ENCODE peak calls at places on chromosomes 13 and 19, in four cellular contexts. C is breast epithelium, K is B cell, H is fibroblast of mammary gland. P is an unnamed sample.

GRCh38 chr13:50334944-50335343 is 319.7 kb downstream of the KCNRG start:
- DNase-seq in C (no peak), K (no peak), H (no peak), P (no peak)

GRCh38 chr13:29504691-29505090 is 90.8 kb downstream of the SLC7A1 start:
- DNase-seq in H (no peak), C (no peak), K (no peak), P (no peak)

GRCh38 chr19:55641376-55642152 is 762 bp downstream of the ZNF580 start:
- DNase-seq in H (no peak), K (no peak), C (no peak), P (no peak)

GRCh38 chr13:86870388-86870966 is 800.7 kb upstream of the SLITRK5 start:
- DNase-seq in C (no peak), K (no peak), H (peak; percentile 18), P (no peak)

GRCh38 chr19:31639306-31639705 is 290.1 kb upstream of the TSHZ3 start:
- DNase-seq in H (peak; percentile 13), K (no peak), C (no peak), P (no peak)

GRCh38 chr19:55795021-55795420 is 26.1 kb downstream of the RFPL4AL1 start:
- DNase-seq in C (no peak), K (no peak), H (no peak), P (no peak)

GRCh38 chr13:89955773-89956172 is 1391.7 kb upstream of the MIR17HG start:
- DNase-seq in K (no peak), C (no peak), H (no peak), P (no peak)

GRCh38 chr13:99028890-99029289 is 51.0 kb upstream of the DOCK9 start:
- DNase-seq in K (no peak), H (no peak), C (no peak), P (no peak)

GRCh38 chr13:41145136-41145908 is 12.7 kb upstream of the KBTBD6 start:
- DNase-seq in H (peak; percentile 18), K (no peak), C (no peak), P (no peak)

GRCh38 chr13:88817560-88817959 is 1146.4 kb downstream of the SLITRK5 start:
- DNase-seq in K (no peak), C (no peak), H (no peak), P (no peak)

GRCh38 chr13:49246850-49247721 is 639 bp upstream of the CDADC1 start:
- DNase-seq in H (no peak), C (no peak), K (no peak), P (no peak)

GRCh38 chr13:73832203-73832602 is 302.0 kb downstream of the KLF12 start:
- DNase-seq in K (no peak), C (no peak), H (no peak), P (no peak)

GRCh38 chr13:39777527-39778061 is 122.1 kb downstream of the COG6 start:
- DNase-seq in H (peak; percentile 98), C (no peak), K (no peak), P (peak; percentile 26)

GRCh38 chr19:13844130-13844631 is 32.8 kb upstream of the NANOS3 start:
- DNase-seq in K (no peak), C (no peak), H (no peak), P (no peak)
- TF ChIP-seq CTCF in K (no peak), C (no peak), H (no peak), P (no peak)

DNA sequence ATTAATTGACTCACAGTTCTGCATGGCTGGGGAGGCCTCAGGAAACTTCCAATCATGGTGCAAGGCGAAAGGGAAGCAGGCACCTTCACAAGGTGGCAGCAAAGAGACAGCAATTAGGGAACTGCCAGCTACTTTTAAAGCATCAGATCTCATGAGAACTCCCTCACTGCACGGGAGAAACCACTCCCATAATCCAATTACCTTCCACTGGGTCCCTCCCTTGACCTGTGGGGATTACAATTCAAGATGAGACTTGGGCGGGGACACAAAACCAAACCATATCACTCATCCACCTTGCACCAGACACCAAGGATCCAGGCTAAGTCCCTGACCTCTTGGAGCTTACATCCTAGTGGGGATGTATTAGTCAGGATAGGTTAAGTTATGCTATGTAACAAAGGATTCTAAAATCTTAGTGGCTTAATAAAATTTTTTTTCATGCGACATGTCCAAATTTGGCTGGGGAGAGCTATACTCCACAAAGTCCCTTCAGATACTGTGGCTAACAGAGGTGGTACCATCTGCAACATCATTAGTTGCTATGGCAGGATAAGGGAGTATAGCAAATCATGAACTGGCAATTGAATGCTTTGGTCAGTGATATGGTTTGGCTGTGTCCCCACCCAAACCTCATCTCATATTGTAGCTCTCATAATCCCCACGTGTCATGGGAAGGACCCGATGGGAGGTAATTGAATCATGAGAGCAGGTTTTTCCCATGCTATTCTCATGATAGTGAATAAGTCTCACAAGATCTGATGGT is 8.3 kb upstream of the FAM187B start:
- DNase-seq in C (no peak), K (peak; percentile 56), H (no peak), P (no peak)
- TF ChIP-seq CTCF in C (no peak), K (no peak), H (no peak), P (no peak)

DNA sequence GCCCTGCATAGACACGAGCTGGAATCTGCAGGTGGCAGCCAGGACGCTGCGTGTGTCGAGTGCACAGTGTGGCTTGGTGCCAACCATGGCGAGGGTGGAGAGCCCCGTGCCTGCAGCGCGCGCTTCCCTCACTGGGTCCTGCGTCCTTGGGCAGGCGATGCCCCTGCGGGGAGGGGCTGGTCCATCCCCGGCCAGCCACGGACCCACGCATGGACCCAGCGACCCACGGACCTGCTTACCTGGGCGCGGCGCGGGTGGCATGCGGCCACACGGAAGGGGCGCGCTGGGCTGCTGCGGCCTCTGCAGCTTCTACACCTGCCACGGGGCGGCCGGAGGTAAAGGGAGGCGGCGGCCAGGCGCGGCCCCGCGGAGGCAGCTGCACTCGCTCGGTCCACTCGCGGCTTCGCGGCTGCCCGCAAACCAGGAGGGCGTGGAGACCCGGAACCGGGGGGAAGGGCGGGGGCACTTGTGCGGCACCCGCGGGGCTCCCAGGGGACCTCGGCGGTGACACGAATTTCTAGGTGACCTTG is 569 bp upstream of the MCF2L start:
- DNase-seq in H (no peak), C (peak; percentile 69), K (peak; percentile 56), P (no peak)
- TF ChIP-seq CTCF in H (no peak), C (peak; percentile 46), K (no peak), P (no peak)

GRCh38 chr19:1131718-1132552 is 28.1 kb downstream of the GPX4 start:
- DNase-seq in C (peak; percentile 85), H (peak; percentile 87), K (peak; percentile 90), P (peak; percentile 63)
- TF ChIP-seq CTCF in C (peak; percentile 24), H (no peak), K (no peak), P (peak; percentile 5)

DNA sequence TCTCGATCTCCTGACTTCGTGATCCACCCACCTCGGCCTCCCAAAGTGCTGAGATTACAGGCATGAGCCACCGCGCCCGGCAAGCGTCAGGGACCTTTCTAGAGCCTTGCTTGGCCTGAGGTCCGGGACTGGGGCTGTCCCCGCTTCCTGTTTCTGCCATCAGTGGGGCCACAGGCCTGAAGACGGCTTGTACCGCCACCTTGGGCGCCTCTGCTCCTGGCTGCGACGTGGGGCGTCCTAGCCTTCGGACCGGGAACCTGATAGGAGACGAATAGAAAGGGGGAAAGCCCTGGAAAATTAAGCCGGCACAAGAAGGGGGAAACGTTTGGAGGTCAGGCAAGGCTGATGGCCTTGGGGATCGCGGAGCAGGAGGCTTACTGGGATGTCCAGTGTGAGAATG is 35.1 kb downstream of the RNF6 start:
- DNase-seq in C (no peak), H (no peak), K (no peak), P (no peak)
- TF ChIP-seq CTCF in C (no peak), H (no peak), K (no peak), P (no peak)

DNA sequence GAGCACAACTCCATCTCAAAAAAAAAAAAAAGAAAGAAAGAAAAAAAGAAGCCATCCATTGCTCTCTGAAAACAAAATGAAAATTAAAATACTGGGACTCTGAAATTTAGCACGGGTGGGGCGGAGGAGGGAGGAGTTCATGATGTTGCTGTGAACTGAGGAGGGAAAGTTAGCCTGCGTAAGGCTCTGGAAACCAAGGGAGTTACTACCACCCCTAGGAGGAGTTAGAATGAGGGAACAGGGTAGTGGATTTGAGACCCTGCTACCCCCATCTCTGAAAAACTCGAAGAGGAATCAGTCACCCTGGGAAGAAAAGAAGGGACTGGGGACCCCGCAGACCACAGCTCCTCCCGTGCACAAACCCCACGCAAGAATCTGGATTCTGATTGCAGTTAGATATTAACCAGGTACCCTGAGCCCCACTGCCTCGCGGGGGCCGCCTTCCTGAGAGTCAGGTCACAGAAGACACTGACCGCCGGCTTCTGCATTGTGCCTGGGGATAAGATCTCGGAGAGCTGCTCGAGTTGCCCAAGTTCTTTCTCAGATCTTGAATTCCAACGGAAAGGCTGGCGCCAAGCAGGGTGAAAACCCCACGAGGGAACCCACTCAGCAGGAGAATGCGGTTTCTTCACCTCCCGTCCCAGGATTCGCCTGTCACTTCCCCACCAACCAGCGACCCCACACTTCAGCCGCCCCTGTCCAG is 941 bp downstream of the ZNF442 start:
- DNase-seq in K (no peak), H (peak; percentile 7), C (no peak), P (no peak)
- TF ChIP-seq CTCF in K (no peak), H (no peak), C (no peak), P (no peak)

DNA sequence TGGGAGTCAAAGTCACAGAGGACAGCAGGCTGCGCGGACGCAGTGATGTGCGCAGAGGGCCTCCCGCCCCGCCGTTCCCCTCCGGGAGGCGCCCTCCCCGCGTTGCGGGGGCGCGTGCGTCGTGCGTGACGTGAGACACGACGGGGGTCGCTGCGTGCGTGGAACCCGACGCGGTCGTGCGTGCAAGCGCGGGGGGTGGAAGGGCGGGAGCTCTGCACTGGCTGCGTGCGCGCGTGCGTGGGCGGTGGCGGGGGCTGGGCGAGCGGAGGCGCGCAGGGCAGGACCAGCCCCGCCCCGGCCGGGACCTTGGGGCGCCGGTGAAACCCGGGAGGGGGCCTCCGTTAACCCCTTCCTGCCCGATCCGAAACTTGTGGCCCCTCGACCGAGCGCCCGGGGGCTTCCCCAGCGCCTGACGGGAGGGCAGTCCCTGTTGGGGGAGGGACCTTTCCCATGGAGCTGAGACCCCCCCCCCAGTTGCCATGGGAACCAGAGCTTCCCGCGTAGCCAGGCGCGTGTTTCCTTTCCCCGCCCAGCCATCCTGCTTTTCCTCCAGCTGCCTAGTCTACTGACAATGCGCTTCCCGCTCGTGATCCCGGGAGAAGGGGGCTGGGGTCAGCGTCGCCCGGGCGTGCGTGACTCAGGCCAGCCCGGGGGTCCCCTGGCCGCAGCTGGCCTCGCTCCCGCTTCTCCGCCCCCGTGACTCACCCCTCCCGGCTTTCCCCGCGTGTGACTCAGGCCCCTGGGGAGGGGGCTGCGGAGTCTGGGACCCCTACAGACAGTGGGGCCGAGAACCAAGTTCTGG is 7.3 kb upstream of the HOOK2 start:
- DNase-seq in K (peak; percentile 91), C (peak; percentile 80), H (peak; percentile 82), P (no peak)
- TF ChIP-seq CTCF in K (no peak), C (no peak), H (no peak), P (no peak)

GRCh38 chr19:5895409-5895808 is 8.2 kb downstream of the NDUFA11 start:
- DNase-seq in K (no peak), C (no peak), H (no peak), P (no peak)

GRCh38 chr19:5899728-5900526 is 3.7 kb downstream of the NDUFA11 start:
- DNase-seq in K (no peak), C (no peak), H (no peak), P (no peak)

GRCh38 chr19:5896365-5897076 is 7.1 kb downstream of the NDUFA11 start:
- DNase-seq in H (no peak), K (no peak), C (no peak), P (no peak)

GRCh38 chr19:5895890-5896289 is 7.7 kb downstream of the NDUFA11 start:
- DNase-seq in K (no peak), C (no peak), H (no peak), P (no peak)

GRCh38 chr19:5897189-5897969 is 6.2 kb downstream of the NDUFA11 start:
- DNase-seq in K (no peak), C (no peak), H (no peak), P (no peak)
- TF ChIP-seq CTCF in K (no peak), C (no peak), H (no peak), P (no peak)

GRCh38 chr13:103430368-103430767 is 364.2 kb upstream of the SLC10A2 start:
- DNase-seq in K (no peak), C (no peak), H (no peak), P (no peak)
- TF ChIP-seq CTCF in K (no peak), C (no peak), H (no peak), P (no peak)

GRCh38 chr13:31699650-31700049 is 39.7 kb upstream of the RXFP2 start:
- DNase-seq in H (no peak), C (no peak), K (no peak), P (peak; percentile 5)
- TF ChIP-seq CTCF in H (peak; percentile 20), C (no peak), K (no peak), P (peak; percentile 40)

P was measured in astrocyte of the cerebellum.